ENCODE peak calls at places on chromosomes 7 and 10, in ten cellular contexts. H, R, O, G, I, T, B, J, Y and D are unnamed samples.

GRCh38 chr7:12518920-12519681 is 51.4 kb upstream of the SCIN start:
- DNase-seq in H (no peak), R (peak; percentile 68), O (no peak), G (no peak), I (peak; percentile 32), T (no peak), B (no peak), J (peak; percentile 1), Y (no peak), D (no peak)

GRCh38 chr7:152435384-152436278 is at the start of gene KMT2C:
- DNase-seq in H (peak; percentile 49), R (peak; percentile 40), O (no peak), G (peak; percentile 43), I (peak; percentile 67), T (no peak), B (no peak), J (no peak), Y (peak; percentile 58), D (no peak)

GRCh38 chr10:95276367-95277200 is 14.2 kb downstream of the PDLIM1 start:
- DNase-seq in H (no peak), R (no peak), O (no peak), G (no peak), I (peak; percentile 90), T (no peak), B (no peak), J (no peak), Y (no peak), D (no peak)

GRCh38 chr7:132090444-132090843 is 485.8 kb downstream of the PLXNA4 start:
- DNase-seq in H (no peak), R (no peak), O (no peak), G (no peak), I (no peak), T (no peak), B (no peak), J (no peak), Y (no peak), D (no peak)

GRCh38 chr7:43569424-43569823 is 13.5 kb upstream of the STK17A start:
- DNase-seq in H (no peak), R (no peak), O (no peak), G (no peak), I (peak; percentile 93), T (no peak), B (no peak), J (peak; percentile 67), Y (no peak), D (no peak)

GRCh38 chr7:36827914-36828313 is 103.6 kb upstream of the AOAH start:
- DNase-seq in H (no peak), R (no peak), O (no peak), G (no peak), I (peak; percentile 82), T (no peak), B (no peak), J (no peak), Y (no peak), D (no peak)

GRCh38 chr10:4270116-4270515 is 485.1 kb upstream of the KLF6 start:
- DNase-seq in H (no peak), R (no peak), O (no peak), G (no peak), I (peak; percentile 84), T (no peak), B (no peak), J (no peak), Y (no peak), D (no peak)

GRCh38 chr10:19654576-19654975 is 161.7 kb upstream of the PLXDC2 start:
- DNase-seq in H (no peak), R (no peak), O (no peak), G (no peak), I (peak; percentile 76), T (no peak), B (no peak), J (peak; percentile 33), Y (no peak), D (no peak)

GRCh38 chr7:2681954-2682799 is 5.8 kb upstream of the AMZ1 start:
- DNase-seq in H (no peak), R (no peak), O (no peak), G (no peak), I (no peak), T (no peak), B (no peak), J (no peak), Y (no peak), D (no peak)

GRCh38 chr7:82050792-82051191 is 280.9 kb upstream of the HGF start:
- DNase-seq in H (no peak), R (no peak), O (no peak), G (no peak), I (peak; percentile 13), T (peak; percentile 57), B (no peak), J (peak; percentile 79), Y (no peak), D (no peak)

GRCh38 chr10:19347592-19347991 is 299.0 kb downstream of the MALRD1 start:
- DNase-seq in H (no peak), R (no peak), O (no peak), G (no peak), I (peak; percentile 3), T (no peak), B (no peak), J (no peak), Y (no peak), D (no peak)

GRCh38 chr10:74238031-74238431 is 87.0 kb downstream of the ADK start:
- DNase-seq in H (no peak), R (no peak), O (no peak), G (no peak), I (peak; percentile 36), T (no peak), B (no peak), J (no peak), Y (no peak), D (no peak)

GRCh38 chr7:139594911-139595476 is 71.5 kb downstream of the CLEC2L start:
- DNase-seq in H (no peak), R (no peak), O (peak; percentile 47), G (no peak), I (no peak), T (no peak), B (no peak), J (no peak), Y (no peak), D (no peak)

GRCh38 chr7:43112941-43113621 is 634 bp downstream of the HECW1 start:
- DNase-seq in H (no peak), R (peak; percentile 65), O (no peak), G (no peak), I (peak; percentile 48), T (no peak), B (no peak), J (no peak), Y (peak; percentile 13), D (peak; percentile 71)

GRCh38 chr10:4046030-4046429 is 261.0 kb upstream of the KLF6 start:
- DNase-seq in H (no peak), R (no peak), O (no peak), G (no peak), I (no peak), T (no peak), B (no peak), J (no peak), Y (no peak), D (no peak)

DNA sequence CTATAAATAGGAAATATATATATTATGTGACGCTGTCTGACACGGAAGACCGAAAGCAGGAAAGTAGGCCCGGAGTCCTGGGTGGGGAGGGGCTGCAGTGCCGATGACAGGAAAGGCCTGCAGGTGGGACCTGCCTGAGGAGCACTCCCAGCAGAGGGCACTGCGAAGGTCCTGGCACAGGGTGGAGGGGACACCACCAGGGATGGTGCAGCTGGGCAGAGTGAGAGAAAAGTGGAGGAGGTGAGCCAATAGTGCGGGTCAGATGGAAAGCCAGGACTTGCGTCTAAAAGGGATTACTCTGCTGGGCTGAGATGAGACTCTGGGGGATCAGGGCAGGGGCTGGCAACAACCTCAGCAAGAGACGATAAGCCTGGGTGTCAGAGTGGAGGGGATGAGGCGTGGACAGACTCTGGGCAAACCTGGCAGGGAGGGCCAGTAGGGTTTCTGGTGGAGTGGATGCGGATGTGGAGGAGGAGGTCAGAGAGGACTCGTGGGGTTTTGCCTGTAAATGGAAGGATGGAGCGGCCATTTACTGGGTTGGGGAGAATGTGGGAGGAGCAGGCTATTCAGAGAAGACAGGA is 118.2 kb upstream of the ZNF746 start:
- DNase-seq in H (no peak), R (peak; percentile 36), O (no peak), G (no peak), I (no peak), T (no peak), B (no peak), J (no peak), Y (peak; percentile 29), D (no peak)
- TF ChIP-seq CTCF in H (no peak), R (no peak), O (no peak), G (no peak), I (no peak), T (no peak), B (no peak), J (no peak), Y (peak; percentile 35), D (no peak)

DNA sequence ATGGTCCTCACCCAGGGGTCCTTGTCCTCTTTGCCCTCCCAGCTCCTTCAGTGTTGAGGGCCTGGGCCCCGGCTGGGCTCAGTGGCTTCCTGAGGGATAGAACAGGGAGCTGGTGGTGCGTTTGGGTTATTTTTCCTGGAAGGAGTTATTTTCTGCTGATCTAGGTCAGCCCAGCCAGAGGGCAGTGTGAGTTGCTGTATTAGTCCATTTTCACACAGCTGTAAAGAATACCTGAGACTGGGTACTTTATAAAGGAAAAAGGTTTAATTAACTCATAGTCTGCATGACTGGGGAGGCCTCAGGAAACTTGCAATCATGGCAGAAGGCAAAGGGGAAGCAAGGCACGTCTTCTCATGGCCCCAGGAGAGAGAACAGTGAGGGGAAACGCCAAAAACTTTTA is 122.4 kb upstream of the PCBD1 start:
- DNase-seq in H (no peak), R (no peak), O (no peak), G (no peak), I (no peak), T (no peak), B (no peak), J (no peak), Y (no peak), D (no peak)
- TF ChIP-seq CTCF in H (no peak), R (no peak), O (peak; percentile 44), G (no peak), I (peak; percentile 14), T (no peak), B (no peak), J (peak; percentile 3), Y (peak; percentile 10), D (no peak)

GRCh38 chr7:48035301-48035966 is at the start of gene C7orf57:
- DNase-seq in H (peak; percentile 82), R (peak; percentile 94), O (peak; percentile 97), G (peak; percentile 83), I (peak; percentile 92), T (no peak), B (peak; percentile 91), J (peak; percentile 50), Y (peak; percentile 93), D (peak; percentile 90)
- TF ChIP-seq CTCF in H (peak; percentile 56), R (no peak), O (peak; percentile 60), G (peak; percentile 42), I (peak; percentile 25), T (peak; percentile 28), B (no peak), J (no peak), Y (peak; percentile 47), D (no peak)

DNA sequence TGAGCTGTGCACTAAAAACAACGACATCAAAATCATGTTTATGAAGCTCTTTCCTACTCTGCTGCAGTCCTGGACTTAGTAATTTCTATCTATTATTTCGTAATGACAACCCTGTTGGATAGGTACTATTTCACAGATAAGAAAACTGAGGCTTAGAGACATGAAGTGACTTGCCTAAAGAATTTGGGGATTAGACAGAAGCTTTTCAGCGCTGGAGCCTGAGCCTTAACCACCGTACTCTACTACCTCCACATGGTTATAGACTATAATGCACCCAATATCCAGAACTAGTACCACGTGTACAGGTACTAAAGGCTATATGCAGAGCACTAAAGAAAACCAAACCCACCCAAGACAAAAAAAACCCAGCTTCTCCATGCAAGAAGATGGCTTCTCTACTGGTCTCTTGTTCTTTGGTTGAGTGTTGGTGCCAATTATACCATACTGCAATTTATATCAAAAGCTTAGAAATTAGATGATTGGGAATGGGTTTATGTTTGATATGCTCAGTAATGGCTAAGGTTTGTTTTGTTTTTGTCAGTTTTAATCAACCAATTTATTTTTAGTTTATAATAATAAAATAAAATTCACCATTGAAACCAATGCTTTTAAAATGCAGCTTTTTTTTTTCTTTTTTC is 6.5 kb upstream of the SNX10 start:
- DNase-seq in H (no peak), R (no peak), O (no peak), G (no peak), I (peak; percentile 65), T (no peak), B (no peak), J (no peak), Y (no peak), D (no peak)
- TF ChIP-seq CTCF in H (peak; percentile 84), R (no peak), O (peak; percentile 19), G (peak; percentile 12), I (peak; percentile 33), T (peak; percentile 9), B (no peak), J (no peak), Y (no peak), D (no peak)